ENCODE peak calls at places on chromosome 6, in six cellular contexts. D is tibial artery, R is cardiac muscle cell, F is colonic mucosa, G is SK-N-SH, K is body of pancreas. L is an unnamed sample.

GRCh38 chr6:84665392-84665791 is 99.0 kb downstream of the TBX18 start:
- DNase-seq in G (no peak), K (no peak), R (peak), F (no peak), D (no peak), L (no peak)

GRCh38 chr6:131916847-131917246 is 34.3 kb downstream of the CCN2 start:
- DNase-seq in G (no peak), K (no peak), D (no peak), F (no peak), R (no peak), L (no peak)

GRCh38 chr6:33412140-33413009 is 1.6 kb downstream of the PHF1 start:
- DNase-seq in K (no peak), G (no peak), R (no peak), F (no peak), D (no peak), L (no peak)

GRCh38 chr6:3175742-3176321 is 18.5 kb upstream of the TUBB2A start:
- DNase-seq in G (no peak), K (no peak), F (no peak), R (no peak), D (no peak), L (no peak)

GRCh38 chr6:147434508-147434907 is 74.0 kb upstream of the SAMD5 start:
- DNase-seq in R (no peak), G (no peak), D (no peak), F (no peak), K (no peak), L (no peak)

GRCh38 chr6:45697605-45698004 is 318.1 kb downstream of the CLIC5 start:
- DNase-seq in D (no peak), F (no peak), R (no peak), G (no peak), K (no peak), L (no peak)

GRCh38 chr6:47844881-47845280 is 63.0 kb downstream of the OPN5 start:
- DNase-seq in D (no peak), K (no peak), F (no peak), G (no peak), R (no peak), L (no peak)

GRCh38 chr6:71420693-71421328 is 132.2 kb downstream of the OGFRL1 start:
- DNase-seq in G (peak), K (peak), R (peak), F (peak), D (peak), L (peak)

GRCh38 chr6:113306552-113307145 is 550.5 kb upstream of the MARCKS start:
- DNase-seq in D (peak), R (peak), K (peak), G (no peak), F (peak), L (peak)

GRCh38 chr6:128352331-128352730 is 168.1 kb downstream of the PTPRK start:
- DNase-seq in F (no peak), D (no peak), K (no peak), R (no peak), G (no peak), L (no peak)

DNA sequence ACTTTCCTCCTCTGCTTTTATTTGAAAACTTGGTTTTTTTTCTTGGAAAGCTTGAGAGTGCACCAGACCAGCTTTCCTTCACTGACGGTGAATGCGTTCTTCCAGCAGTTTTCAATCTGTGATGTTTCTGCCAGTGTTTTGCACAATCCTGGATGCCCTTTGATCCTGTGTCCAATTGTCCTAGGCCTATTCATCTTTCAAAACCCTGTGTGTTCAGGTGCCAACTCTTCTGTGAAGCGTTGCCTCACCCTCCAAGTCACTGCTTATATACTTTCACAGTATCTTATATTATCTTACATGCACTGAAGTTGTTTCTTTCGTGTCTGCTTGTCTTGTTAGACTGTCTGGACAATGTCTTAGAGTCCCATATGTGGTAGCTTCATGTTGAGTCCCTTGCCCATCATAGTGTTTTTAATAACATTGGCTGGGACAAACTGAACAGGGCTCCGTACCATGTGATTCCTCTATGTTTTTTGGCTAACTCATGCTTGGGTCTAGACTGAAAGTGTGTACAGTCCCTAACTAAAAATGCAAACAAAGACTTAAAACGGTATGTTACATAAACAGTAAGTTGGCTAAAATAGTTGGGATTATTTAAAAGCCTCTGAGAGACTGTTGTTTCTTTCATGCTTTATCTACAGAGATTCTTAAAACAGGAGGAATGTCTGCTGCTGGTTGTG is 2.0 kb downstream of the RNF217 start:
- DNase-seq in F (peak), D (peak), G (no peak), K (peak), R (no peak), L (no peak)
- H3K27ac ChIP-seq in F (peak), D (peak), G (no peak), K (peak), R (peak), L (peak)

GRCh38 chr6:108651781-108652227 is 91.1 kb downstream of the FOXO3 start:
- DNase-seq in D (peak), G (no peak), R (no peak), K (peak), F (no peak), L (no peak)
- H3K27ac ChIP-seq in D (peak), G (peak), R (no peak), K (peak), F (peak), L (no peak)

GRCh38 chr6:29628419-29629281 is 4.3 kb downstream of the GABBR1 start:
- DNase-seq in K (peak), G (peak), F (peak), R (peak), D (peak), L (peak)
- H3K27ac ChIP-seq in K (no peak), G (peak), F (peak), R (peak), D (peak), L (peak)

GRCh38 chr6:25862199-25862598 is 11.8 kb downstream of the SLC17A3 start:
- DNase-seq in D (no peak), F (no peak), G (no peak), K (no peak), R (no peak), L (no peak)
- H3K27ac ChIP-seq in D (no peak), F (no peak), G (no peak), K (no peak), R (no peak), L (no peak)